ENCODE peak calls at places on chromosomes 2 and 18, in seven cellular contexts. One of them, this sample, is unnamed.

GRCh38 chr2:159249955-159250723 is 36.4 kb downstream of the WDSUB1 start:
- DNase-seq in left ventricle myocardium inferior: no peak
- DNase-seq in IMR-90: peak; percentile 72
- DNase-seq in colonic mucosa: peak; percentile 75
- DNase-seq in body of pancreas: peak; percentile 53
- DNase-seq in transverse colon: peak; percentile 72
- DNase-seq in endothelial cell of umbilical vein: peak; percentile 88
- DNase-seq in this sample: no peak

GRCh38 chr2:8462280-8462679 is 219.6 kb upstream of the ID2 start:
- DNase-seq in left ventricle myocardium inferior: no peak
- DNase-seq in endothelial cell of umbilical vein: no peak
- DNase-seq in body of pancreas: no peak
- DNase-seq in IMR-90: no peak
- DNase-seq in transverse colon: no peak
- DNase-seq in colonic mucosa: no peak
- DNase-seq in this sample: no peak

GRCh38 chr18:519019-519879 is 18.7 kb upstream of the COLEC12 start:
- DNase-seq in IMR-90: peak; percentile 80
- DNase-seq in left ventricle myocardium inferior: peak; percentile 63
- DNase-seq in colonic mucosa: no peak
- DNase-seq in body of pancreas: peak; percentile 70
- DNase-seq in transverse colon: peak; percentile 23
- DNase-seq in endothelial cell of umbilical vein: peak; percentile 81
- DNase-seq in this sample: no peak

GRCh38 chr18:41906528-41907256 is 48.3 kb upstream of the PIK3C3 start:
- DNase-seq in transverse colon: no peak
- DNase-seq in body of pancreas: no peak
- DNase-seq in left ventricle myocardium inferior: no peak
- DNase-seq in endothelial cell of umbilical vein: peak; percentile 47
- DNase-seq in IMR-90: peak; percentile 69
- DNase-seq in colonic mucosa: no peak
- DNase-seq in this sample: no peak

GRCh38 chr2:128369626-128370467 is 51.2 kb upstream of the HS6ST1 start:
- DNase-seq in left ventricle myocardium inferior: no peak
- DNase-seq in endothelial cell of umbilical vein: no peak
- DNase-seq in body of pancreas: no peak
- DNase-seq in transverse colon: no peak
- DNase-seq in IMR-90: no peak
- DNase-seq in colonic mucosa: no peak
- DNase-seq in this sample: peak; percentile 28

GRCh38 chr2:168160897-168161296 is 86.5 kb downstream of the STK39 start:
- DNase-seq in body of pancreas: no peak
- DNase-seq in transverse colon: no peak
- DNase-seq in endothelial cell of umbilical vein: no peak
- DNase-seq in IMR-90: no peak
- DNase-seq in colonic mucosa: no peak
- DNase-seq in left ventricle myocardium inferior: no peak
- DNase-seq in this sample: no peak

GRCh38 chr2:166419616-166419934 is 43.8 kb upstream of the SCN9A start:
- DNase-seq in IMR-90: peak; percentile 70
- DNase-seq in body of pancreas: no peak
- DNase-seq in colonic mucosa: no peak
- DNase-seq in transverse colon: no peak
- DNase-seq in endothelial cell of umbilical vein: peak; percentile 73
- DNase-seq in left ventricle myocardium inferior: no peak
- DNase-seq in this sample: no peak

GRCh38 chr18:13136689-13137040 is 81.9 kb upstream of the LDLRAD4 start:
- DNase-seq in transverse colon: peak; percentile 21
- DNase-seq in colonic mucosa: no peak
- DNase-seq in left ventricle myocardium inferior: peak; percentile 43
- DNase-seq in IMR-90: no peak
- DNase-seq in body of pancreas: peak; percentile 30
- DNase-seq in endothelial cell of umbilical vein: peak; percentile 13
- DNase-seq in this sample: no peak

GRCh38 chr2:225462945-225463344 is 63.4 kb downstream of the NYAP2 start:
- DNase-seq in endothelial cell of umbilical vein: no peak
- DNase-seq in IMR-90: no peak
- DNase-seq in transverse colon: no peak
- DNase-seq in body of pancreas: no peak
- DNase-seq in colonic mucosa: no peak
- DNase-seq in left ventricle myocardium inferior: no peak
- DNase-seq in this sample: no peak

GRCh38 chr2:186716899-186717811 is 23.3 kb downstream of the FAM171B start:
- DNase-seq in IMR-90: peak; percentile 47
- DNase-seq in left ventricle myocardium inferior: no peak
- DNase-seq in endothelial cell of umbilical vein: no peak
- DNase-seq in colonic mucosa: no peak
- DNase-seq in body of pancreas: no peak
- DNase-seq in transverse colon: no peak
- DNase-seq in this sample: no peak

GRCh38 chr2:186713664-186714063 is 19.8 kb downstream of the FAM171B start:
- DNase-seq in left ventricle myocardium inferior: no peak
- DNase-seq in colonic mucosa: no peak
- DNase-seq in endothelial cell of umbilical vein: no peak
- DNase-seq in transverse colon: no peak
- DNase-seq in body of pancreas: no peak
- DNase-seq in IMR-90: no peak
- DNase-seq in this sample: no peak

GRCh38 chr2:186718122-186718521 is 24.3 kb downstream of the FAM171B start:
- DNase-seq in body of pancreas: no peak
- DNase-seq in left ventricle myocardium inferior: no peak
- DNase-seq in transverse colon: no peak
- DNase-seq in IMR-90: no peak
- DNase-seq in endothelial cell of umbilical vein: no peak
- DNase-seq in colonic mucosa: no peak
- DNase-seq in this sample: no peak

GRCh38 chr2:186716004-186716403 is 22.1 kb downstream of the FAM171B start:
- DNase-seq in transverse colon: no peak
- DNase-seq in colonic mucosa: no peak
- DNase-seq in IMR-90: no peak
- DNase-seq in body of pancreas: no peak
- DNase-seq in left ventricle myocardium inferior: no peak
- DNase-seq in endothelial cell of umbilical vein: no peak
- DNase-seq in this sample: no peak

GRCh38 chr2:186714611-186715010 is 20.8 kb downstream of the FAM171B start:
- DNase-seq in transverse colon: no peak
- DNase-seq in left ventricle myocardium inferior: no peak
- DNase-seq in body of pancreas: no peak
- DNase-seq in endothelial cell of umbilical vein: no peak
- DNase-seq in colonic mucosa: no peak
- DNase-seq in IMR-90: no peak
- DNase-seq in this sample: no peak
- H3K27ac ChIP-seq in transverse colon: no peak overlapping the region
- H3K27ac ChIP-seq in left ventricle myocardium inferior: no peak overlapping the region
- H3K27ac ChIP-seq in body of pancreas: no peak overlapping the region
- H3K27ac ChIP-seq in endothelial cell of umbilical vein: no peak overlapping the region
- H3K27ac ChIP-seq in colonic mucosa: no peak overlapping the region
- H3K27ac ChIP-seq in IMR-90: no peak overlapping the region
- H3K27ac ChIP-seq in this sample: no peak overlapping the region

DNA sequence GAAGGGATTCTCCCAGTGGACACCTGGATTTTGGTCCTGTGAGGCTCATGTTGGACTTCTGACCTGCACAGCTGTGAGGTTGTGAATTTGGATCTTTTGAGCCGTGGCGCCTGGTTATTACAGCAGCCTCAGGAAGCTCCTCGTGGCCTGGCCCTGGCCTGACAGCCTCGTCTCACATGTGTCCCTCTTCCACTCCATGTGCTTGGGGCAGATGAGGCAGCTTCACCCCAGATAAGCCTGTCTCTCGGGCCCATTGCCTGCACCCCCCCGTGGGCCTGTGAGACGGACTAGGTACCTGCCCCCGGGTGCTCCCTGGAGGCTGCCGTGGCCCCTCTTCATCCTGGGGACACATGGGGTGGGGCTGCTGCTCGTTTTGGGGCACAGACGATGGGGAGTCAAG is 51.2 kb downstream of the CTDP1 start:
- DNase-seq in body of pancreas: no peak
- DNase-seq in left ventricle myocardium inferior: no peak
- DNase-seq in colonic mucosa: no peak
- DNase-seq in IMR-90: no peak
- DNase-seq in transverse colon: no peak
- DNase-seq in endothelial cell of umbilical vein: no peak
- DNase-seq in this sample: no peak
- H3K36me3 ChIP-seq in body of pancreas: peaks cover 7% of the 10 kb centered on the region
- H3K36me3 ChIP-seq in left ventricle myocardium inferior: peaks cover 71% of the 10 kb centered on the region
- H3K36me3 ChIP-seq in colonic mucosa: peaks cover 19% of the 10 kb centered on the region
- H3K36me3 ChIP-seq in IMR-90: peaks cover 63% of the 10 kb centered on the region
- H3K36me3 ChIP-seq in transverse colon: peaks cover 38% of the 10 kb centered on the region
- H3K36me3 ChIP-seq in endothelial cell of umbilical vein: peaks cover 23% of the 10 kb centered on the region
- H3K36me3 ChIP-seq in this sample: peaks cover 43% of the 10 kb centered on the region

GRCh38 chr18:48376934-48377333 is 32.2 kb downstream of the ZBTB7C start:
- DNase-seq in endothelial cell of umbilical vein: no peak
- DNase-seq in body of pancreas: no peak
- DNase-seq in IMR-90: no peak
- DNase-seq in colonic mucosa: no peak
- DNase-seq in transverse colon: no peak
- DNase-seq in left ventricle myocardium inferior: no peak
- DNase-seq in this sample: no peak
- H3K27ac ChIP-seq in endothelial cell of umbilical vein: no peak overlapping the region
- H3K27ac ChIP-seq in body of pancreas: no peak overlapping the region
- H3K27ac ChIP-seq in IMR-90: no peak overlapping the region
- H3K27ac ChIP-seq in colonic mucosa: no peak overlapping the region
- H3K27ac ChIP-seq in transverse colon: no peak overlapping the region
- H3K27ac ChIP-seq in left ventricle myocardium inferior: no peak overlapping the region
- H3K27ac ChIP-seq in this sample: no peak overlapping the region

DNA sequence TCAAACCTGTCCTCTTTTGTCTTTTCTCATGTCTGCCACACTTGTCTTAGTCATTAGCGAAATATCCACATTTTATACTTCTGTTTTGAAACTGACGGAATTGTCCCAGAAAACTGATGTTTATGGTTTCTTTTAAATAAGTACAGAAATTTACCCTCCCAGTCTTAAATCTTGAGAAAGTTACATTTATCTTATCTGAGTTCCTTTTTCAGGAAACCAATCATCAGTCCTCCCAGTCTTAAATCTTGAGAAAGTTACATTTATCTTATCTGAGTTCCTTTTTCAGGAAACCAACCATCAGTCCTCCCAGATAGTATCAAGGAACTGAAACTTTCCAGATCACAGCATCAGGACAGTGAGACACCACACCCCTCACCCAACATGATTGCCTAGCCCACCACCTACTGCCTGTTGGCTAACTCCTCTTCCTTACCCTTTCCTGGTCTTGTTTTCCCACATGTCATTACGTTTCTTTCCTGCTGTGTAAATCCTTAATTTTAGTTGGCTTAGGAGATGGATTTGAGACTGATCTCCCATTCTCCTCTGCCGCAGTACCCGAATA is 247.7 kb downstream of the PTPRM start:
- DNase-seq in body of pancreas: no peak
- DNase-seq in colonic mucosa: no peak
- DNase-seq in left ventricle myocardium inferior: no peak
- DNase-seq in transverse colon: no peak
- DNase-seq in endothelial cell of umbilical vein: no peak
- DNase-seq in IMR-90: no peak
- DNase-seq in this sample: no peak
- H3K36me3 ChIP-seq in body of pancreas: no peaks in the 10 kb centered on the region
- H3K36me3 ChIP-seq in colonic mucosa: no peaks in the 10 kb centered on the region
- H3K36me3 ChIP-seq in left ventricle myocardium inferior: peaks cover 8% of the 10 kb centered on the region
- H3K36me3 ChIP-seq in transverse colon: no peaks in the 10 kb centered on the region
- H3K36me3 ChIP-seq in endothelial cell of umbilical vein: no peaks in the 10 kb centered on the region
- H3K36me3 ChIP-seq in IMR-90: peaks cover 1% of the 10 kb centered on the region
- H3K36me3 ChIP-seq in this sample: no peaks in the 10 kb centered on the region

GRCh38 chr2:121534007-121534406 is 3.3 kb downstream of the RNU4ATAC start:
- DNase-seq in endothelial cell of umbilical vein: no peak
- DNase-seq in colonic mucosa: no peak
- DNase-seq in body of pancreas: no peak
- DNase-seq in IMR-90: no peak
- DNase-seq in transverse colon: no peak
- DNase-seq in left ventricle myocardium inferior: no peak
- DNase-seq in this sample: no peak
- H3K27ac ChIP-seq in endothelial cell of umbilical vein: no peak overlapping the region
- H3K27ac ChIP-seq in colonic mucosa: no peak overlapping the region
- H3K27ac ChIP-seq in body of pancreas: no peak overlapping the region
- H3K27ac ChIP-seq in IMR-90: no peak overlapping the region
- H3K27ac ChIP-seq in transverse colon: no peak overlapping the region
- H3K27ac ChIP-seq in left ventricle myocardium inferior: peak overlapping the region; percentile 98
- H3K27ac ChIP-seq in this sample: no peak overlapping the region

GRCh38 chr2:42298996-42299754 is 61.8 kb downstream of the COX7A2L start:
- DNase-seq in colonic mucosa: no peak
- DNase-seq in IMR-90: no peak
- DNase-seq in transverse colon: no peak
- DNase-seq in body of pancreas: no peak
- DNase-seq in endothelial cell of umbilical vein: no peak
- DNase-seq in left ventricle myocardium inferior: no peak
- DNase-seq in this sample: no peak
- H3K36me3 ChIP-seq in colonic mucosa: peaks cover 8% of the 10 kb centered on the region
- H3K36me3 ChIP-seq in IMR-90: peaks cover 23% of the 10 kb centered on the region
- H3K36me3 ChIP-seq in transverse colon: peaks cover 27% of the 10 kb centered on the region
- H3K36me3 ChIP-seq in body of pancreas: no peaks in the 10 kb centered on the region
- H3K36me3 ChIP-seq in endothelial cell of umbilical vein: no peaks in the 10 kb centered on the region
- H3K36me3 ChIP-seq in left ventricle myocardium inferior: peaks cover 46% of the 10 kb centered on the region
- H3K36me3 ChIP-seq in this sample: peaks cover 48% of the 10 kb centered on the region

DNA sequence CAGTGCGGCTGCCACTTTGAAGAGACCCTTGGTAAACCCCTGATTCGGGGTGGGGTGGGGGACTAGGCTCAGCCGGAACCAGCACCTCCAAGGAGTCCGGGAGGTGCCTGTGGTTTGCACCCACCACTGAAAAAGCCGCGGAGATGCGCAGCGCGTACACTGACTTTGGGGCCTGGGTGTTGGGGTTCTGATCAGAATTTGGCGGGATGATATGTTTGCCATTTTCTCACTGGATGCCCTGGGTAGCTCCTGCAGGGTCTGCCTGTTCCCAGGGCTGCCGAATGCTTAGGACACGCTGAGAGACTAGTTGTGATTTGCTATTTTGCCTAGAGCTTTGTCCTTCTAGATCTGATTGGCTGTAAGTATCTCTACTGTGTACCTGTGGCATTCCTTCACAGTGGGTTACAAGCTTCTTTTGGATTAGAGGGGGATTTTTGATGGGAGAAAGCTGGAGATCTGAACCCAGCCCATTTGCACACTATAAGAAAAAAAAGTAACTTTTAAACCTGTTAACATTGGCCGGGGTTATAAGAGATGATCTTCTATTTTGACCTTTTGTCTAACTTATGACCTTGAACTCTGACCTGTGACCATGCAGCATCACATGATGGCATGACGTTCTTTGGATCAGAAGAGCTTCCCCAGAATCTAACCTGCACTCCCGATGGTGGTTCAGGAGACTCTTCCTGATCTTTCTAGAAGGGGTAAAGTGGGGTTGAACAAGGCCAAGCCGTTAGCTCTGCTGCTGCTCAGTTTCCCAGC is 1.6 kb downstream of the KCNE4 start:
- DNase-seq in left ventricle myocardium inferior: no peak
- DNase-seq in IMR-90: no peak
- DNase-seq in endothelial cell of umbilical vein: no peak
- DNase-seq in body of pancreas: no peak
- DNase-seq in transverse colon: no peak
- DNase-seq in colonic mucosa: no peak
- DNase-seq in this sample: no peak
- H3K27ac ChIP-seq in left ventricle myocardium inferior: peak overlapping the region; percentile 83
- H3K27ac ChIP-seq in IMR-90: peak overlapping the region; percentile 89
- H3K27ac ChIP-seq in endothelial cell of umbilical vein: no peak overlapping the region
- H3K27ac ChIP-seq in body of pancreas: peak overlapping the region; percentile 75
- H3K27ac ChIP-seq in transverse colon: peak overlapping the region; percentile 86
- H3K27ac ChIP-seq in colonic mucosa: peak overlapping the region; percentile 45
- H3K27ac ChIP-seq in this sample: no peak overlapping the region